ENCODE peak calls at places on chromosomes 5 and 9, in five cellular contexts. Z is PC-9, G is cardiac fibroblast, P is IMR-90, S is body of pancreas. N is an unnamed sample.

GRCh38 chr5:76443399-76443798 is 40.3 kb downstream of the IQGAP2 start:
- DNase-seq in P (no peak), S (peak), Z (no peak), G (no peak), N (no peak)

GRCh38 chr5:100826133-100826532 is 76.9 kb downstream of the ST8SIA4 start:
- DNase-seq in S (no peak), P (no peak), Z (no peak), G (no peak), N (no peak)

GRCh38 chr5:180331647-180331950 is 21.5 kb downstream of the GFPT2 start:
- DNase-seq in Z (no peak), P (no peak), S (no peak), G (no peak), N (no peak)

GRCh38 chr5:57174850-57175525 is 1.1 kb downstream of the GPBP1 start:
- DNase-seq in Z (no peak), G (no peak), S (no peak), P (no peak), N (no peak)

GRCh38 chr9:86997158-86997557 is 49.9 kb upstream of the GAS1 start:
- DNase-seq in P (no peak), Z (no peak), S (peak), G (no peak), N (no peak)

GRCh38 chr5:58751222-58751621 is 168.3 kb downstream of the RAB3C start:
- DNase-seq in P (peak), Z (no peak), G (peak), S (no peak), N (no peak)

GRCh38 chr9:78115073-78115472 is 83.5 kb upstream of the GNAQ start:
- DNase-seq in Z (no peak), P (no peak), G (peak), S (no peak), N (no peak)

GRCh38 chr5:167995844-167996400 is 295.5 kb upstream of the WWC1 start:
- DNase-seq in Z (no peak), G (no peak), S (no peak), P (no peak), N (no peak)

GRCh38 chr5:146461319-146461718 is 14.2 kb downstream of the TCERG1 start:
- DNase-seq in Z (no peak), P (peak), S (no peak), G (no peak), N (no peak)

GRCh38 chr5:40437452-40437861 is 242.3 kb upstream of the PTGER4 start:
- DNase-seq in S (no peak), Z (peak), P (peak), G (peak), N (no peak)

GRCh38 chr5:72290356-72291133 is 29.5 kb downstream of the MRPS27 start:
- DNase-seq in S (no peak), G (peak), P (peak), Z (no peak), N (no peak)

GRCh38 chr5:2018390-2018724 is 135.6 kb upstream of the IRX4 start:
- DNase-seq in S (no peak), Z (no peak), P (no peak), G (no peak), N (no peak)

GRCh38 chr5:116453920-116454319 is 120.7 kb downstream of the SEMA6A start:
- DNase-seq in S (no peak), Z (no peak), P (no peak), G (peak), N (no peak)

GRCh38 chr5:78361226-78361993 is 993 bp downstream of the SCAMP1 start:
- DNase-seq in P (peak), Z (peak), G (peak), S (peak), N (peak)
- TF ChIP-seq CTCF in P (peak), Z (peak), G (peak), S (peak), N (peak)

DNA sequence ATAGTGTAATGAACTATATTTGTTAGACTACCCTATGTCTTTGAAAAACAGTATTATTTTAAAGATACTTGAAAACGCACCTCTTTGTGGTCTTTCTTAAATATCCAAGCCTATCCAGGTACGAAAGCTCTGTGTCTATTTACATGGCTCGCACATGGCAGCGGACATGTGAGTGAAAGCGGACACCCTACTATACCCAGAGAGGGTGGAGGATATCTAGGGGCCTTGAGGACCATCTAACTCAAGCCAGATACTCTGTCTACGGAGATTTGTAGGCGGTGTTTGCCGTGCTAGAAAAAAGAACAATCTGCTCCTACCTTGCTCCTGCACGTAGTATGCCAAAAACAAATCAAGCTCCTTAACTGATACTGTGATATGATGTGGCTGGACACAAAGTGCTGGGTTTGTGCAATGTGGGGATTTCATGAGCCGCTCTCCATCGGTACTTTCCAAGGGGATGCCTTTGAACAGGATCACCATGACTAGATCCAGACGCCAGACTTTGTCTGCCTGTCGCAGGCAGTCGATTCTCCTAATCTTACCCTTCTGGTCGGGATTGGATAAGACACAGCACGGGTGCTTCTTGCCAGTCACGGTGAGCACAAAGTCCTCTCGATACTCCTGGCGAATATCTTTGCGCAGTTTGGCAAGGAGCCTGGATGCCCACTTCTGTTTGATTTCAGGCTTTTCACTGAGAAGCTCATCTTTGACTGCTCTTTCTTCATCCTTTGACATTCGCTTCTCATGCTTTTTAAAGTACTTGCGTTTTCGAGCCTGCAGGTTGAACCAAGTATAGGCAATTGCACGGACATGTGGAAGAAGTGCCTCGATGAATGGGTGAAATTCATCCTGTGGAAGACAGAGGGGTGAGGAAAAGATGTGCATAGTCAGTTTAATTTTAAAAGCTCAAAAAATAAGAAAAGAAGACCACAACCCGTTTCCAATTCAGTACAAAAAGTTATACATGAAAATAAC is 7.0 kb downstream of the NFIB start:
- DNase-seq in G (peak), S (peak), P (peak), Z (no peak), N (no peak)
- TF ChIP-seq CTCF in G (no peak), S (no peak), P (no peak), Z (no peak), N (no peak)

DNA sequence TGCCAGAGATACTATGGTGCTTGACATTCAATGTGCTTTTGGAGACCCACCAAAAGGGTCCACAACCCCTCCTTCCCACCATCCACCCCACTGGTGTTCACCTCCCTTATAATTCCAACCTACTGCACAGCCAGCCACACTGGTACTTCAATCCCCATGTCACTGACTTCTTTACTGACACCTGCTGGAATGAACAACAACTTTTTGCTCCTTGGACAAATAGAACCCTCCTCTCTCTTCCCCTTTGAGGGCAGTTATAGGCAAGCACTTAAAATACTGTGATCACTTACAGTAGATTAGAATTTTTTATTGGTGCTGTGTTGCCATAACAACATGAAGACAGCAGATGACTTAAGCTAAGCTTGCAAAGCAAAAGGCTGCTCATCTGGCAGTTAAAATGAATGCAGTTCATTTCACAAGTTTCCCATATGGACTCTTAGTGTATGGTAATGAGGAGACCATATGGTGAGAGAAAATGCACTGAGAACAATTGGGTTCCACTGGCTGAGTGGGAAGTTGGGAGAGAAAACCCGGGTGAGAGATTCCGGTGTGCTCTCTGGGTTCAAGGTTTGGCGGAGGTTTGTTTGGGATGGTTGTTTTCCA is 374.4 kb downstream of the EBF1 start:
- DNase-seq in Z (no peak), G (no peak), S (no peak), P (no peak), N (no peak)
- TF ChIP-seq CTCF in Z (no peak), G (no peak), S (no peak), P (no peak), N (peak)

DNA sequence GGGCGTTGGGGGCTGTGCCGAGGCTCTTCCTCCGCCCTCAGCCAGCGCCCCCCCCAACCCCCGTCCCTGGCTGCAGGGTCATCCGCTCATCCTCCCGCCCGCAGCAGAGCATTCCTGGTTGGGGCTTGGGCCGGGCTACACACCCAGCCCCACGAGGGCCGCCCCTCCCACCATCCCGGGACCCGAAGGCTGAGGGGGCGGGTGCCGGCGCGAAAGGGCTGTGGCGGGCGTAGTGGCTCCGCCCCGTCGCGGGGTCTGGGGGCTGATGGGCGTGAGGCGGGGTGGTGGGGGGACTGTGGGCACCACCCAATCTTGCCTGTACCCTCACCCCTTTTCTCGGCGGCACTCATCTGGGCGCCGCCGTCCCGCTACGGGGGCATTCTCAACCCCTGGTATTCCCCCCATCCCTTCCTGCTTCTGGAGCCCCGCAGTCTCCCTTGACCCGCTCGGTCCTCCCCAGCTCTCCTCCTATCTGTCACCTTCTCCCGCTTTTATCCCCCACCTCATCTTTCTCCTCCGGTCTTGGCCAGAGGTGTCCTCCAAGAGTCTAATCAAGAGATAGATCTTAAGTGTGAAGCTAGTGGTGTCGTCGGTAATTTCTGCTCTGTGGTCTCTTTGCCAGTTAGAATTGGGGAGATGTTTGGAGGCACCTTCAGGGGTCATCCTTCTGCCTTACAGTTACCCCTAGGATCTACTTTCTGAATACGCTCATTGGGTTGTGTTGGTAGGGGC is 1.6 kb downstream of the FER start:
- DNase-seq in Z (no peak), S (no peak), P (no peak), G (peak), N (peak)
- TF ChIP-seq CTCF in Z (no peak), S (no peak), P (no peak), G (no peak), N (peak)

DNA sequence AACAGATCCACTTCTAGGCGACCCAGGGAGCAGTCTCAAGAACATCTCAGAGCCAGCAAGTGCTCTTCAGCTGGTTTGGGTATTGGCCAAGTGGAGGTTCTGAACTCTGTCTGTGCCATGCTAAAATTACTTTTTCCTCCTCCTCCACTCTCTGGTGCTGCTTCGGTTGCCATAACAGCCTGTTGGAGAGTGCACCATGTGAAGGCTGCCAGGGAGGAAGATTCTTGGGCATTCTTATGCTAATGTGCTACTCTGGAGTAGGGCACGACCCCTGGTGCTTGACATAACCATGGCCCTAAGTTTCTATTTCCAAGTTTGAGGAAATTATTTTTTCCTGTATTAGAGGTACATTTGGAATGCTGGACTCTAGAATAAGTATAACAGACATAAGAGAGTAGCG is 111.5 kb downstream of the ARHGAP26 start:
- DNase-seq in G (no peak), P (no peak), S (no peak), Z (no peak), N (no peak)
- TF ChIP-seq CTCF in G (no peak), P (no peak), S (no peak), Z (no peak), N (no peak)

GRCh38 chr5:53482717-53483638 is 2.5 kb downstream of the FST start:
- DNase-seq in G (peak), Z (no peak), P (peak), S (peak), N (peak)
- TF ChIP-seq CTCF in G (peak), Z (no peak), P (peak), S (no peak), N (no peak)

GRCh38 chr5:170221319-170221718 is 11.5 kb upstream of the C5orf58 start:
- DNase-seq in P (peak), Z (no peak), S (no peak), G (peak), N (no peak)
- TF ChIP-seq CTCF in P (no peak), Z (no peak), S (no peak), G (peak), N (peak)

DNA sequence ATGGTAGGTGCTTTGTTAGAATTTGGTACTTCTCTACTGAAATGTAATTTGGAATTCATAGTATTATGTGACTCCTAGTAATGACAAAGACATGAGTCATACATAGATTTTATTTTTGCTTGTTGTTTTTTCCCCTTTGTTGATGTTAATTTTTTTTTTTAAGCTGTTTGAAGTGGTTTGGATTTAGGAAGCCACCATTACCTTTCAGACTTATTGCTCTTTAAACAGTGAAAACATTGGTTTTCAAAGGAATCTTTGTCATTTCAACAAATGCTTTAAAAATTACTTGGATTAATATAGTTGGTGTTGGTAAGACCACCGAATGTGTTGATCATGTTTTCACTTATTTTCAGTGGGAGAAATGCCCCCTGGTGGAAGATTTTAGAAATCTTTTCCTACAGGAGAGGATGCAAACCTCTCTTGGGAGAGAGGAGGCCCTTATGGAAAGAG is 170.1 kb upstream of the PITX1 start:
- DNase-seq in G (peak), S (no peak), Z (no peak), P (peak), N (no peak)
- TF ChIP-seq CTCF in G (peak), S (no peak), Z (peak), P (peak), N (peak)